ENCODE peak calls at places on chromosome X, in four cellular contexts. A is HepG2, M is K562, G is H1. K is an unnamed sample.

GRCh38 chrX:55867254-55867653 is 149.7 kb downstream of the RRAGB start:
- DNase-seq in A (no peak), M (no peak), G (no peak), K (peak)

GRCh38 chrX:130120321-130120731 is 10.0 kb upstream of the ELF4 start:
- DNase-seq in A (no peak), M (no peak), G (no peak), K (no peak)

GRCh38 chrX:136619889-136620505 is 28.0 kb upstream of the CD40LG start:
- DNase-seq in A (no peak), M (no peak), G (no peak), K (no peak)

GRCh38 chrX:150854856-150855255 is 43.6 kb downstream of the CD99L2 start:
- DNase-seq in A (no peak), M (no peak), G (no peak), K (no peak)

GRCh38 chrX:65894138-65894537 is 145.7 kb downstream of the VSIG4 start:
- DNase-seq in A (no peak), M (no peak), G (no peak), K (no peak)

GRCh38 chrX:136953867-136954787 is 73.6 kb upstream of the RBMX start:
- DNase-seq in A (peak), M (peak), G (peak), K (peak)

GRCh38 chrX:80489166-80489565 is 68.9 kb downstream of the TENT5D start:
- DNase-seq in A (no peak), M (no peak), G (no peak), K (no peak)

GRCh38 chrX:56764153-56764974 is 35.3 kb downstream of the NBDY start:
- DNase-seq in A (peak), M (peak), G (peak), K (peak)

GRCh38 chrX:312621-313331 is 5.8 kb downstream of the GTPBP6 start:
- DNase-seq in A (no peak), M (no peak), G (no peak), K (no peak)

GRCh38 chrX:85994228-85994627 is 53.1 kb downstream of the CHM start:
- DNase-seq in A (peak), M (no peak), G (no peak), K (no peak)

GRCh38 chrX:152652060-152652459 is 14.4 kb downstream of the GABRQ start:
- DNase-seq in A (no peak), M (no peak), G (no peak), K (no peak)

GRCh38 chrX:74431807-74432206 is 10.5 kb downstream of the SLC16A2 start:
- DNase-seq in A (no peak), M (no peak), G (no peak), K (no peak)

GRCh38 chrX:12007881-12008280 is 130.4 kb upstream of the FRMPD4 start:
- DNase-seq in A (no peak), M (no peak), G (no peak), K (no peak)

GRCh38 chrX:23764183-23764582 is 18.8 kb upstream of the SAT1 start:
- DNase-seq in A (no peak), M (no peak), G (no peak), K (no peak)

GRCh38 chrX:107565916-107566602 is 62.3 kb upstream of the PRPS1 start:
- DNase-seq in A (peak), M (no peak), G (no peak), K (no peak)

GRCh38 chrX:55767100-55767499 is 49.6 kb downstream of the RRAGB start:
- DNase-seq in A (no peak), M (no peak), G (no peak), K (no peak)

GRCh38 chrX:107571296-107571998 is 56.9 kb upstream of the PRPS1 start:
- DNase-seq in A (peak), M (no peak), G (no peak), K (no peak)

GRCh38 chrX:45154033-45154360 is 46.7 kb downstream of the DIPK2B start:
- DNase-seq in A (no peak), M (no peak), G (no peak), K (no peak)

GRCh38 chrX:39613508-39613921 is 484.2 kb downstream of the BCOR start:
- DNase-seq in A (no peak), M (no peak), G (peak), K (no peak)

GRCh38 chrX:32572644-32573043 is 638.7 kb downstream of the DMD start:
- DNase-seq in A (no peak), M (no peak), G (no peak), K (no peak)

GRCh38 chrX:17851854-17852253 is 9.2 kb downstream of the RAI2 start:
- DNase-seq in A (no peak), M (no peak), G (no peak), K (no peak)

GRCh38 chrX:13885591-13885990 is 68.7 kb upstream of the GPM6B start:
- DNase-seq in A (no peak), M (no peak), G (no peak), K (no peak)

GRCh38 chrX:32408389-32408788 is 803.0 kb downstream of the DMD start:
- DNase-seq in A (no peak), M (no peak), G (no peak), K (no peak)

GRCh38 chrX:91414710-91415109 is 19.9 kb upstream of the PABPC5 start:
- DNase-seq in A (no peak), M (peak), G (no peak), K (no peak)
- TF ChIP-seq HDAC6 in A (no peak), M (no peak), G (no peak), K (no peak)

GRCh38 chrX:106479920-106480319 is 131.9 kb upstream of the RADX start:
- DNase-seq in A (no peak), M (no peak), G (no peak), K (no peak)
- TF ChIP-seq HDAC6 in A (no peak), M (no peak), G (no peak), K (no peak)

GRCh38 chrX:9064694-9065093 is 30.8 kb upstream of the FAM9B start:
- DNase-seq in A (no peak), M (no peak), G (no peak), K (no peak)

DNA sequence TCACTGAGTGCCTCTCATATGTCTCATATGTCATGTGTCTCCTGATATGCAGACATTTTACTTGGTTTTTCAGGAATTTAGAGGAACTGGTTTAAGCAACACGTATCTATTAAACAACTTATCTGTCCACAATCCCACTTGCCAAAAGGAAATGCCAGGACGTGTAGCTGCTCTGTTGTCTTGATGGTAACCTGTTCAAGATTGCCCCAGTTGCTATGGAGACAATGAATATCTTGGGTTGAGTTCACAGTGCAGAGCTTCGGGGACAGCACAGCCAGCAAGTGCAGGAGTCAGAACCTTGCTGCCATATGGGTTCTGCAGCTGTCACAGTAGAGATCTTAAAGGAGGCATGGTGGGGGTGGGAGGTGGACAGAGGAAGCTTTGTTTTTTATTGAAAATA is 28.7 kb upstream of the FAM9B start:
- DNase-seq in A (no peak), M (no peak), G (no peak), K (no peak)
- TF ChIP-seq HDAC6 in A (no peak), M (no peak), G (no peak), K (no peak)

GRCh38 chrX:41164469-41164868 is 79.2 kb downstream of the USP9X start:
- DNase-seq in A (no peak), M (no peak), G (no peak), K (no peak)
- TF ChIP-seq HDAC6 in A (no peak), M (no peak), G (no peak), K (no peak)

GRCh38 chrX:96611619-96612362 is 72.9 kb upstream of the DIAPH2 start:
- DNase-seq in A (no peak), M (no peak), G (no peak), K (no peak)
- TF ChIP-seq HDAC6 in A (no peak), M (no peak), G (no peak), K (no peak)